ENCODE peak calls at places on chromosome 10, in nine cellular contexts. One of them, this sample, is unnamed.

GRCh38 chr10:5890519-5890878 is 456 bp downstream of the FBH1 start:
- DNase-seq in uterus: no peak
- DNase-seq in C1 segment of cervical spinal cord: no peak
- DNase-seq in HT1080: no peak
- DNase-seq in activated naive CD8-positive, alpha-beta T cell treated with anti-CD3 and anti-CD28 coated beads, Interleukin-2, amount 10 ng/mL, durations not matched to agents 7 days and 5 days: no peak
- DNase-seq in RKO: peak; percentile 74
- DNase-seq in brain microvascular endothelial cell: no peak
- DNase-seq in activated CD8-positive, alpha-beta memory T cell treated with anti-CD3 and anti-CD28 coated beads, Interleukin-2, amount 50 U/mL, for 48 hours: peak; percentile 73
- DNase-seq in adrenal gland: peak; percentile 74
- DNase-seq in this sample: no peak

GRCh38 chr10:34080485-34081346 is 734.4 kb downstream of the PARD3 start:
- DNase-seq in uterus: peak; percentile 75
- DNase-seq in HT1080: no peak
- DNase-seq in activated naive CD8-positive, alpha-beta T cell treated with anti-CD3 and anti-CD28 coated beads, Interleukin-2, amount 10 ng/mL, durations not matched to agents 7 days and 5 days: no peak
- DNase-seq in brain microvascular endothelial cell: no peak
- DNase-seq in C1 segment of cervical spinal cord: no peak
- DNase-seq in adrenal gland: peak; percentile 35
- DNase-seq in RKO: no peak
- DNase-seq in activated CD8-positive, alpha-beta memory T cell treated with anti-CD3 and anti-CD28 coated beads, Interleukin-2, amount 50 U/mL, for 48 hours: no peak
- DNase-seq in this sample: no peak

GRCh38 chr10:72016608-72017310 is 52.6 kb downstream of the CHST3 start:
- DNase-seq in activated naive CD8-positive, alpha-beta T cell treated with anti-CD3 and anti-CD28 coated beads, Interleukin-2, amount 10 ng/mL, durations not matched to agents 7 days and 5 days: no peak
- DNase-seq in uterus: no peak
- DNase-seq in RKO: no peak
- DNase-seq in brain microvascular endothelial cell: no peak
- DNase-seq in adrenal gland: peak; percentile 66
- DNase-seq in HT1080: no peak
- DNase-seq in C1 segment of cervical spinal cord: no peak
- DNase-seq in activated CD8-positive, alpha-beta memory T cell treated with anti-CD3 and anti-CD28 coated beads, Interleukin-2, amount 50 U/mL, for 48 hours: no peak
- DNase-seq in this sample: no peak

GRCh38 chr10:98062424-98062823 is 32.0 kb upstream of the CRTAC1 start:
- DNase-seq in HT1080: no peak
- DNase-seq in uterus: no peak
- DNase-seq in adrenal gland: no peak
- DNase-seq in brain microvascular endothelial cell: no peak
- DNase-seq in activated CD8-positive, alpha-beta memory T cell treated with anti-CD3 and anti-CD28 coated beads, Interleukin-2, amount 50 U/mL, for 48 hours: no peak
- DNase-seq in RKO: no peak
- DNase-seq in activated naive CD8-positive, alpha-beta T cell treated with anti-CD3 and anti-CD28 coated beads, Interleukin-2, amount 10 ng/mL, durations not matched to agents 7 days and 5 days: no peak
- DNase-seq in C1 segment of cervical spinal cord: no peak
- DNase-seq in this sample: no peak

GRCh38 chr10:118873080-118873737 is 118.4 kb upstream of the CACUL1 start:
- DNase-seq in RKO: no peak
- DNase-seq in activated CD8-positive, alpha-beta memory T cell treated with anti-CD3 and anti-CD28 coated beads, Interleukin-2, amount 50 U/mL, for 48 hours: no peak
- DNase-seq in uterus: no peak
- DNase-seq in brain microvascular endothelial cell: peak; percentile 22
- DNase-seq in adrenal gland: no peak
- DNase-seq in C1 segment of cervical spinal cord: no peak
- DNase-seq in activated naive CD8-positive, alpha-beta T cell treated with anti-CD3 and anti-CD28 coated beads, Interleukin-2, amount 10 ng/mL, durations not matched to agents 7 days and 5 days: no peak
- DNase-seq in HT1080: no peak
- DNase-seq in this sample: no peak

GRCh38 chr10:114829160-114829909 is 7.8 kb downstream of the FHIP2A start:
- DNase-seq in adrenal gland: no peak
- DNase-seq in C1 segment of cervical spinal cord: no peak
- DNase-seq in activated CD8-positive, alpha-beta memory T cell treated with anti-CD3 and anti-CD28 coated beads, Interleukin-2, amount 50 U/mL, for 48 hours: no peak
- DNase-seq in uterus: no peak
- DNase-seq in HT1080: no peak
- DNase-seq in brain microvascular endothelial cell: no peak
- DNase-seq in activated naive CD8-positive, alpha-beta T cell treated with anti-CD3 and anti-CD28 coated beads, Interleukin-2, amount 10 ng/mL, durations not matched to agents 7 days and 5 days: no peak
- DNase-seq in RKO: no peak
- DNase-seq in this sample: no peak

GRCh38 chr10:33085313-33085833 is 127.3 kb upstream of the ITGB1 start:
- DNase-seq in brain microvascular endothelial cell: no peak
- DNase-seq in uterus: no peak
- DNase-seq in RKO: no peak
- DNase-seq in activated CD8-positive, alpha-beta memory T cell treated with anti-CD3 and anti-CD28 coated beads, Interleukin-2, amount 50 U/mL, for 48 hours: no peak
- DNase-seq in C1 segment of cervical spinal cord: no peak
- DNase-seq in activated naive CD8-positive, alpha-beta T cell treated with anti-CD3 and anti-CD28 coated beads, Interleukin-2, amount 10 ng/mL, durations not matched to agents 7 days and 5 days: no peak
- DNase-seq in HT1080: no peak
- DNase-seq in adrenal gland: no peak
- DNase-seq in this sample: no peak

GRCh38 chr10:118850418-118851061 is 95.8 kb upstream of the CACUL1 start:
- DNase-seq in HT1080: peak; percentile 34
- DNase-seq in RKO: peak; percentile 62
- DNase-seq in adrenal gland: peak; percentile 89
- DNase-seq in uterus: peak; percentile 39
- DNase-seq in activated naive CD8-positive, alpha-beta T cell treated with anti-CD3 and anti-CD28 coated beads, Interleukin-2, amount 10 ng/mL, durations not matched to agents 7 days and 5 days: peak; percentile 77
- DNase-seq in activated CD8-positive, alpha-beta memory T cell treated with anti-CD3 and anti-CD28 coated beads, Interleukin-2, amount 50 U/mL, for 48 hours: peak; percentile 91
- DNase-seq in brain microvascular endothelial cell: peak; percentile 60
- DNase-seq in C1 segment of cervical spinal cord: no peak
- DNase-seq in this sample: no peak

GRCh38 chr10:90167174-90168064 is 466.0 kb downstream of the KIF20B start:
- DNase-seq in adrenal gland: no peak
- DNase-seq in HT1080: peak; percentile 26
- DNase-seq in C1 segment of cervical spinal cord: no peak
- DNase-seq in uterus: no peak
- DNase-seq in RKO: no peak
- DNase-seq in brain microvascular endothelial cell: peak; percentile 50
- DNase-seq in activated naive CD8-positive, alpha-beta T cell treated with anti-CD3 and anti-CD28 coated beads, Interleukin-2, amount 10 ng/mL, durations not matched to agents 7 days and 5 days: no peak
- DNase-seq in activated CD8-positive, alpha-beta memory T cell treated with anti-CD3 and anti-CD28 coated beads, Interleukin-2, amount 50 U/mL, for 48 hours: no peak
- DNase-seq in this sample: no peak

GRCh38 chr10:32149257-32149955 is 93.2 kb upstream of the KIF5B start:
- DNase-seq in adrenal gland: peak; percentile 85
- DNase-seq in activated CD8-positive, alpha-beta memory T cell treated with anti-CD3 and anti-CD28 coated beads, Interleukin-2, amount 50 U/mL, for 48 hours: no peak
- DNase-seq in RKO: peak; percentile 55
- DNase-seq in activated naive CD8-positive, alpha-beta T cell treated with anti-CD3 and anti-CD28 coated beads, Interleukin-2, amount 10 ng/mL, durations not matched to agents 7 days and 5 days: no peak
- DNase-seq in C1 segment of cervical spinal cord: peak; percentile 16
- DNase-seq in brain microvascular endothelial cell: peak; percentile 95
- DNase-seq in uterus: peak; percentile 88
- DNase-seq in HT1080: peak; percentile 66
- DNase-seq in this sample: peak; percentile 93

GRCh38 chr10:49023071-49023470 is 83.4 kb upstream of the LRRC18 start:
- DNase-seq in adrenal gland: no peak
- DNase-seq in brain microvascular endothelial cell: no peak
- DNase-seq in C1 segment of cervical spinal cord: no peak
- DNase-seq in HT1080: no peak
- DNase-seq in activated naive CD8-positive, alpha-beta T cell treated with anti-CD3 and anti-CD28 coated beads, Interleukin-2, amount 10 ng/mL, durations not matched to agents 7 days and 5 days: no peak
- DNase-seq in uterus: no peak
- DNase-seq in RKO: no peak
- DNase-seq in activated CD8-positive, alpha-beta memory T cell treated with anti-CD3 and anti-CD28 coated beads, Interleukin-2, amount 50 U/mL, for 48 hours: no peak
- DNase-seq in this sample: no peak

GRCh38 chr10:83536426-83536825 is 602.9 kb upstream of the GHITM start:
- DNase-seq in activated CD8-positive, alpha-beta memory T cell treated with anti-CD3 and anti-CD28 coated beads, Interleukin-2, amount 50 U/mL, for 48 hours: no peak
- DNase-seq in adrenal gland: no peak
- DNase-seq in brain microvascular endothelial cell: no peak
- DNase-seq in activated naive CD8-positive, alpha-beta T cell treated with anti-CD3 and anti-CD28 coated beads, Interleukin-2, amount 10 ng/mL, durations not matched to agents 7 days and 5 days: no peak
- DNase-seq in uterus: no peak
- DNase-seq in HT1080: peak; percentile 38
- DNase-seq in C1 segment of cervical spinal cord: no peak
- DNase-seq in RKO: peak; percentile 6
- DNase-seq in this sample: no peak

GRCh38 chr10:2851544-2851943 is 215.8 kb upstream of the PFKP start:
- DNase-seq in uterus: no peak
- DNase-seq in C1 segment of cervical spinal cord: no peak
- DNase-seq in adrenal gland: no peak
- DNase-seq in HT1080: no peak
- DNase-seq in activated naive CD8-positive, alpha-beta T cell treated with anti-CD3 and anti-CD28 coated beads, Interleukin-2, amount 10 ng/mL, durations not matched to agents 7 days and 5 days: no peak
- DNase-seq in activated CD8-positive, alpha-beta memory T cell treated with anti-CD3 and anti-CD28 coated beads, Interleukin-2, amount 50 U/mL, for 48 hours: no peak
- DNase-seq in brain microvascular endothelial cell: no peak
- DNase-seq in RKO: no peak
- DNase-seq in this sample: no peak

GRCh38 chr10:4825868-4826787 is at the start of gene AKR1E2:
- DNase-seq in C1 segment of cervical spinal cord: peak; percentile 55
- DNase-seq in brain microvascular endothelial cell: peak; percentile 91
- DNase-seq in RKO: peak; percentile 35
- DNase-seq in activated CD8-positive, alpha-beta memory T cell treated with anti-CD3 and anti-CD28 coated beads, Interleukin-2, amount 50 U/mL, for 48 hours: peak; percentile 87
- DNase-seq in uterus: peak; percentile 83
- DNase-seq in HT1080: no peak
- DNase-seq in activated naive CD8-positive, alpha-beta T cell treated with anti-CD3 and anti-CD28 coated beads, Interleukin-2, amount 10 ng/mL, durations not matched to agents 7 days and 5 days: peak; percentile 78
- DNase-seq in adrenal gland: peak; percentile 95
- DNase-seq in this sample: peak; percentile 69